ENCODE peak calls at places on chromosomes 11 and 22, in eight cellular contexts. H is brain microvascular endothelial cell; N is sciatic nerve; P is AG08395; U is AML-193; O is ovary; T is activated CD4-positive, alpha-beta T cell treated with anti-CD3 and anti-CD28 coated beads, Interleukin-2, amount 10 ng/mL, durations not matched to agents 7 days and 5 days; J is AG20443. A is an unnamed sample.

GRCh38 chr11:76288166-76288978 is 82.1 kb upstream of the WNT11 start:
- DNase-seq in N (no peak), J (no peak), O (no peak), H (no peak), U (no peak), P (no peak), T (peak), A (no peak)

GRCh38 chr11:17522655-17523054 is 21.6 kb downstream of the USH1C start:
- DNase-seq in U (no peak), P (no peak), N (no peak), J (no peak), T (no peak), O (no peak), H (no peak), A (no peak)

GRCh38 chr11:101915811-101916291 is 471 bp downstream of the ANGPTL5 start:
- DNase-seq in H (peak), U (peak), O (no peak), T (no peak), J (peak), N (no peak), P (peak), A (peak)

GRCh38 chr22:49487950-49488349 is 339.7 kb downstream of the BRD1 start:
- DNase-seq in J (no peak), N (no peak), U (no peak), H (no peak), T (no peak), P (no peak), O (no peak), A (no peak)

GRCh38 chr22:32325416-32325801 is 32.3 kb upstream of the RFPL3 start:
- DNase-seq in U (no peak), T (no peak), P (no peak), H (no peak), J (no peak), O (no peak), N (no peak), A (no peak)

GRCh38 chr11:9004310-9004945 is 627 bp upstream of the NRIP3 start:
- DNase-seq in O (peak), J (no peak), T (no peak), N (peak), P (no peak), H (no peak), U (no peak), A (no peak)

GRCh38 chr22:43481528-43482309 is 69.9 kb downstream of the MPPED1 start:
- DNase-seq in J (no peak), T (peak), H (no peak), U (peak), O (no peak), P (no peak), N (no peak), A (no peak)

GRCh38 chr11:3614742-3615171 is 27.0 kb downstream of the ART5 start:
- DNase-seq in J (peak), U (peak), T (peak), H (no peak), N (no peak), O (no peak), P (peak), A (no peak)

GRCh38 chr11:66420671-66421476 is at the start of gene NPAS4:
- DNase-seq in H (no peak), P (no peak), U (no peak), T (no peak), O (no peak), N (no peak), J (no peak), A (peak)

GRCh38 chr11:10197091-10197490 is 96.9 kb downstream of the SBF2 start:
- DNase-seq in H (no peak), T (no peak), J (peak), P (peak), O (no peak), U (no peak), N (no peak), A (no peak)

GRCh38 chr11:111944139-111944538 is 7.0 kb downstream of the DIXDC1 start:
- DNase-seq in N (no peak), O (no peak), U (no peak), H (peak), P (peak), J (peak), T (no peak), A (no peak)

GRCh38 chr11:72394456-72394855 is 39.9 kb downstream of the CLPB start:
- DNase-seq in J (no peak), U (no peak), O (no peak), N (no peak), T (no peak), P (no peak), H (no peak), A (no peak)

GRCh38 chr11:129636926-129637325 is 178.7 kb upstream of the TMEM45B start:
- DNase-seq in O (no peak), U (no peak), H (no peak), J (no peak), N (no peak), P (no peak), T (no peak), A (no peak)

GRCh38 chr11:17691550-17691949 is 27.8 kb upstream of the MYOD1 start:
- DNase-seq in O (no peak), U (no peak), T (no peak), N (no peak), H (no peak), P (no peak), J (no peak), A (no peak)

GRCh38 chr11:95692526-95693270 is 96.9 kb downstream of the FAM76B start:
- DNase-seq in J (peak), N (no peak), U (no peak), P (no peak), T (no peak), O (no peak), H (peak), A (no peak)

GRCh38 chr22:46752286-46752685 is 10.2 kb upstream of the TBC1D22A start:
- DNase-seq in T (no peak), N (no peak), O (no peak), H (no peak), P (no peak), U (no peak), J (no peak), A (no peak)

GRCh38 chr11:102254047-102254446 is 63.2 kb upstream of the BIRC3 start:
- DNase-seq in U (peak), H (no peak), T (no peak), P (no peak), J (no peak), N (no peak), O (no peak), A (no peak)

GRCh38 chr22:41217553-41218157 is 12.5 kb downstream of the L3MBTL2 start:
- DNase-seq in J (peak), O (peak), H (peak), P (peak), U (peak), T (peak), N (peak), A (no peak)

A was measured in NCI-H774.